ENCODE peak calls at places on chromosomes 2 and 18, in four cellular contexts. G is HepG2, M is K562, U is GM12878. W is an unnamed sample.

GRCh38 chr18:34033968-34034367 is 190.7 kb downstream of the NOL4 start:
- DNase-seq in U (peak), G (no peak), M (no peak), W (no peak)

GRCh38 chr2:5727242-5727641 is 35.1 kb downstream of the SOX11 start:
- DNase-seq in U (no peak), M (no peak), G (no peak), W (no peak)

GRCh38 chr2:69065735-69066336 is 52.9 kb downstream of the ANTXR1 start:
- DNase-seq in M (no peak), U (no peak), G (no peak), W (no peak)

GRCh38 chr2:55490554-55490953 is 29.0 kb upstream of the CFAP36 start:
- DNase-seq in U (no peak), G (peak), M (peak), W (no peak)

GRCh38 chr2:119638246-119638645 is 40.8 kb upstream of the TMEM177 start:
- DNase-seq in M (no peak), G (peak), U (no peak), W (no peak)

GRCh38 chr2:112880696-112881095 is 30.3 kb upstream of the IL37 start:
- DNase-seq in M (no peak), U (peak), G (no peak), W (no peak)

GRCh38 chr2:39136799-39137198 is 15.9 kb upstream of the SOS1 start:
- DNase-seq in M (no peak), U (no peak), G (no peak), W (no peak)

GRCh38 chr2:70726947-70727725 is 40.9 kb downstream of the ADD2 start:
- DNase-seq in U (no peak), M (no peak), G (no peak), W (no peak)

GRCh38 chr18:73733806-73734314 is 413.8 kb downstream of the FBXO15 start:
- DNase-seq in M (no peak), U (no peak), G (no peak), W (no peak)

GRCh38 chr2:120205901-120206581 is 17.2 kb downstream of the TMEM185B start:
- DNase-seq in U (no peak), G (no peak), M (peak), W (peak)

GRCh38 chr2:31270136-31270535 is 36.2 kb downstream of the EHD3 start:
- DNase-seq in G (no peak), U (no peak), M (no peak), W (no peak)

GRCh38 chr2:205739618-205740017 is 57.3 kb downstream of the NRP2 start:
- DNase-seq in G (no peak), M (no peak), U (no peak), W (no peak)

GRCh38 chr18:56322403-56322802 is 316.0 kb downstream of the TXNL1 start:
- DNase-seq in U (no peak), M (no peak), G (no peak), W (no peak)

GRCh38 chr2:219759801-219760200 is 132.4 kb downstream of the SLC4A3 start:
- DNase-seq in U (no peak), M (no peak), G (no peak), W (no peak)

GRCh38 chr2:26562811-26563645 is 78.1 kb downstream of the CIB4 start:
- DNase-seq in G (no peak), M (no peak), U (no peak), W (no peak)

GRCh38 chr2:119491776-119492525 is 32.3 kb downstream of the SCTR start:
- DNase-seq in G (peak), M (no peak), U (no peak), W (peak)

DNA sequence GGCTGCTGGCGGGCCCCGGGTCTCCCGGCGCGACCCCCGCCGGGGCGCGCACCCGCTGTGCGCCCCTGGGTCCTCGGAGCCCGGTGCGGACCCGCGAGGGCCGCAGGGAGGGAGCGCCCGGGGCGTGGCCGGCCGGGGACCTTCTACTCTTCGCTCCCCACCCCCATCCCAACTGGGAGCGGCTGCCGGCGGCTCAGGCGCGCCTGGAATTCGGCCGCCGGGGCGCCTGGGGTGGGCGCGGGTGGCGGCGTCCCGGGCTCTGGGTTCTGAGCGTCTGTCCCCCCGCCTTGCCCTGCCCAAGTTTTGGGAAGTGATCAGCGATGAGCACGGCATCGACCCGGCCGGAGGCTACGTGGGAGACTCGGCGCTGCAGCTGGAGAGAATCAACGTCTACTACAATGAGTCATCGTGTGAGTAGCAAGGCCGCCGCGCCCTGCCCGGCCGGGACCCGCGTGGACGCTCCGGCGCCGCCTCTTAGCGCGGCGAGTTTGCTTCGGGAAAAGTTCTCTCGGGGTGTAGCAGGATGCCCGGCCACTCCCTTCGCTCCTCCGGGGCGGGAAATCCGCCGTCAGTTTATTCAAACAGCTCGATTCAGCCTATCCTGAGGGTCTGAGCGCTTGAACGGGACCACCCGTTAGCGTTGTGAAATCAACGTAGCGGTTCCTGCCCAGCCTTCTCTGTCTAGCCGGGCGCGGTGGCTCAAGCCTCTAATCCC is 502 bp downstream of the TUBB6 start:
- DNase-seq in U (no peak), G (peak), M (peak), W (peak)
- TF ChIP-seq FOXM1 in U (no peak), G (no peak), M (no peak), W (no peak)

DNA sequence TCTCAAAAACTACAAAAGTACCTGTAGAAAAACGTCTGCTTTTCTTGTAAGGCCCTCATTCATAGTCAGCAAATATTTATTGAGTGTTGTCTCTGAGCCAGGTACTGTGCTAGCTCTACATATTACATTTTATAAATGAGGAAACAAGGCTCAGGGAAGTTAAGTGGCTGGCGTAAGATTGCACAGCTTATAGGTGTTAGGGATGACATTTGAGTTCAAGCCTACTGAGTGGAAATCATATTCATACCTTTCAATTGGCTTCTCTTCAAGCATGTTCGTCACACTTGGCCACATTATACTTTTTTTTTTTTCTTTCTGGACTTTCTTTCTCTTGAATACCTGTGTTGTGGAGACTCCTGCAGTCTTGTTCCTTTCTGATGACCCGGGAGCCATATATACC is 5.9 kb downstream of the NCOA1 start:
- DNase-seq in G (no peak), U (no peak), M (no peak), W (no peak)
- TF ChIP-seq BHLHE40 in G (no peak), U (no peak), M (no peak), W (no peak)

GRCh38 chr2:216109962-216110614 is 940 bp downstream of the XRCC5 start:
- DNase-seq in G (peak), U (no peak), M (no peak), W (no peak)
- TF ChIP-seq FOXM1 in G (no peak), U (no peak), M (no peak), W (no peak)

GRCh38 chr2:232781765-232782164 is 5.4 kb upstream of the KCNJ13 start:
- DNase-seq in U (peak), M (no peak), G (peak), W (no peak)
- TF ChIP-seq BHLHE40 in U (no peak), M (no peak), G (no peak), W (no peak)

DNA sequence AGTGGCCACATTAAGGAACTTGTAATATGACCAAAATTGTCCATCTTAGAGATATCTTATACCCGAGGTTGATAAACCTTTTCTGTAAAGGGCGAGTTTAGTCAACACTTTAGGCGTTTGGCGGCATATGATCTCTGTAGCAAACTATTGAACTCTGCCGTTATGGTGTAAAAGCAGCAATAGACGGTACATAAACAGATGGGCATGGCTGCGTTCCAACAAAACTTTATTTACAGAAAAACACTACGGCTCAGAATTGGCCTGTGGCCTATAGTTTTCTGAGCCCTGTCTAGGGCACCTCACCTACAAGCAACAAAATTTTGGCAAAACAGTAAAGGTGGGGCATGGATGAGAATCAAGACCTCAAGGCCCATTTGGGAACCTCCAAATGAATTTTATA is 121.9 kb upstream of the HAAO start:
- DNase-seq in G (no peak), M (no peak), U (no peak), W (no peak)
- TF ChIP-seq FOXM1 in G (no peak), M (no peak), U (no peak), W (no peak)

DNA sequence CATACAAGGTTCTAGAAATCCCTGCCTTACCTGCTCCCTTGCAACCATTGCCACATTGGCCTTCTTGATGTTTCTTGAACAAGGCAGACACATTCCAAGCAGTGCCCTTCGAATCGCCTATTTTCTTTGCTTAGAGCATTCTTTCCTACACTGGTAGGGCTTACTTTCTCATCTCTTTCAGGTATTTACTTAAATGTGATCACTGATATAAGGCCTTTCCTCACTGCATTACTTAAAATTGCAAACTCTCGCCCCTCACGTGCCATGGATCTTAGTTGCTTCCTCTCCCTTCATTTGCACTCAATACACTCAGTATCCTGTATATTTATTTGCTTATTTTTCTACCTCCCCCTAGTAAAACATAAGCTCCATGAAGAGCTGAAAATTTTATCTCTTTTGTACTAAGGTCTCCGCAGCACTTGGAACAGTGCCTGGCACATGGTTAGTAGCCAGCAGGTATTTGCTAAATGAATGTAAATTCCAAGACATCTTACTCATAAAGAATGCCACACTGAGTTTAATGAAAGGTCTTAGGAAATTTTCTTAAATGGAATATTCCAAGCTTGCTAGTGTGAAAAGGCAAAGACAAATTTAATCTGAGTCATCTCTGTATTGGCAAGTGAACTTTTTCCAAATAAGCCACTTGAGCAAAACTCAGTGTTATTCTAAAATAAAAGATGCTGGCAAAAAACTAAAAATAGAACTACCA is 42.4 kb upstream of the FIGN start:
- DNase-seq in U (no peak), M (no peak), G (no peak), W (no peak)
- TF ChIP-seq BHLHE40 in U (no peak), M (no peak), G (no peak), W (no peak)

GRCh38 chr18:26574958-26575864 is 26.9 kb upstream of the KCTD1 start:
- DNase-seq in M (peak), U (no peak), G (peak), W (peak)
- TF ChIP-seq FOXM1 in M (no peak), U (no peak), G (no peak), W (no peak)

DNA sequence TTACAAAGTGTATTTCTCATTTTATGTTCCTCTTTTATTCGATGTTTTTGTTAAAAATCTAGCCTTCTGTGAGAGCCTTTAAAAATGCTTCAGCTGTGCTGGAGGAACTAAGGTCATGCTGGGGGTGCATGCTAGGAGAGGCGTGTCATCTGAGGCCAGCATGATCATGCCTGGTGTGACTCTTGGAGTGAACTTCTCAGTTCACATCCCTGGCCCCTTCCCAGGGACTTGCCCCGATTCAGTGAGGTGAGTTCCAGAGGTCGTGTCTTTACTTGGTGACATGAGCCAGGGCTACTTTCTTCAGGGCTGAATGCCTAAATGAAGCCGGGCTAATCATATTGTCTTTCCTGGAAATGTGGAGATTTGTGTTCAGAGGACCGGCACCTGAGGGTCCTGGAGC is 264.9 kb downstream of the MREG start:
- DNase-seq in M (no peak), G (no peak), U (no peak), W (no peak)
- TF ChIP-seq BHLHE40 in M (no peak), G (no peak), U (no peak), W (no peak)

GRCh38 chr2:230512955-230513748 is 97.2 kb downstream of the SP100 start:
- DNase-seq in G (peak), U (no peak), M (no peak), W (no peak)
- TF ChIP-seq FOXM1 in G (no peak), U (no peak), M (no peak), W (no peak)

GRCh38 chr2:164073758-164074094 is 337.9 kb upstream of the FIGN start:
- DNase-seq in M (no peak), U (no peak), G (no peak), W (no peak)

GRCh38 chr2:164073053-164073757 is 337.4 kb upstream of the FIGN start:
- DNase-seq in G (no peak), U (no peak), M (no peak), W (no peak)

GRCh38 chr2:164068063-164068462 is 332.3 kb upstream of the FIGN start:
- DNase-seq in G (no peak), M (no peak), U (no peak), W (no peak)

GRCh38 chr2:164066095-164066494 is 330.3 kb upstream of the FIGN start:
- DNase-seq in M (no peak), U (no peak), G (no peak), W (no peak)

GRCh38 chr2:164069542-164069941 is 333.7 kb upstream of the FIGN start:
- DNase-seq in G (no peak), U (no peak), M (no peak), W (no peak)
- TF ChIP-seq BHLHE40 in G (no peak), U (no peak), M (no peak), W (no peak)

W was measured in HEK293T.